ENCODE peak calls at places on chromosomes 16 and 17, in six cellular contexts. I is naive thymus-derived CD4-positive, alpha-beta T cell; K is NCI-H1417 treated with DMSO at 0.1 percent for 48 hours; P is activated T-cell treated with anti-CD3 and anti-CD28 coated beads, Interleukin-2, amount 50 U/mL, for 72 hours; O is caudate nucleus; N is NCI-H1092 treated with DMSO at 0.1 percent for 48 hours. Q is an unnamed sample.

GRCh38 chr17:17924131-17924856 is 47.9 kb downstream of the TOM1L2 start:
- DNase-seq in N (no peak), K (no peak), P (no peak), I (no peak), O (no peak), Q (no peak)

GRCh38 chr16:9345046-9345445 is 253.6 kb downstream of the HAPSTR1 start:
- DNase-seq in K (no peak), I (no peak), P (no peak), O (no peak), N (no peak), Q (no peak)

GRCh38 chr16:5649762-5650445 is 552.3 kb upstream of the EEF2KMT start:
- DNase-seq in I (no peak), O (no peak), N (peak), P (no peak), K (no peak), Q (no peak)

GRCh38 chr17:30031214-30031869 is 85.3 kb upstream of the NSRP1 start:
- DNase-seq in O (no peak), P (no peak), I (peak), N (no peak), K (no peak), Q (no peak)

GRCh38 chr16:28063047-28063521 is 430 bp downstream of the GSG1L start:
- DNase-seq in K (no peak), O (no peak), N (no peak), I (no peak), P (no peak), Q (no peak)

GRCh38 chr16:58773870-58774269 is 39.8 kb upstream of the GOT2 start:
- DNase-seq in K (no peak), P (no peak), N (no peak), O (no peak), I (no peak), Q (no peak)

GRCh38 chr16:30600929-30601328 is 9.3 kb downstream of the ZNF689 start:
- DNase-seq in O (no peak), N (no peak), P (no peak), K (no peak), I (no peak), Q (no peak)

GRCh38 chr17:55325405-55325804 is 60.6 kb downstream of the HLF start:
- DNase-seq in K (no peak), I (no peak), P (no peak), O (no peak), N (no peak), Q (no peak)

GRCh38 chr17:3385869-3386816 is at the start of gene OR3A2:
- DNase-seq in K (no peak), I (peak), P (peak), O (no peak), N (no peak), Q (peak)

GRCh38 chr17:32310927-32311568 is 30.9 kb downstream of the C17orf75 start:
- DNase-seq in I (no peak), K (no peak), O (no peak), P (no peak), N (no peak), Q (no peak)

GRCh38 chr17:38910325-38910724 is 15.1 kb upstream of the LASP1NB start:
- DNase-seq in P (no peak), O (no peak), N (no peak), K (no peak), I (no peak), Q (no peak)

GRCh38 chr16:65342231-65342866 is 220.5 kb upstream of the CDH11 start:
- DNase-seq in O (no peak), K (no peak), P (no peak), I (no peak), N (no peak), Q (no peak)

GRCh38 chr17:58317421-58318064 is 11.1 kb downstream of the TSPOAP1 start:
- DNase-seq in K (no peak), P (peak), N (peak), O (no peak), I (peak), Q (peak)

GRCh38 chr17:41058741-41059140 is 1.2 kb downstream of the KRTAP2-3 start:
- DNase-seq in P (no peak), I (no peak), N (no peak), K (no peak), O (no peak), Q (no peak)

GRCh38 chr16:66036162-66036561 is 330.3 kb upstream of the CDH5 start:
- DNase-seq in N (no peak), O (no peak), I (no peak), K (no peak), P (no peak), Q (no peak)

GRCh38 chr17:46873941-46874645 is 22.7 kb downstream of the WNT9B start:
- DNase-seq in N (no peak), I (no peak), O (no peak), K (no peak), P (no peak), Q (no peak)

GRCh38 chr17:75124041-75124818 is 7.3 kb downstream of the NT5C start:
- DNase-seq in O (peak), K (no peak), N (no peak), I (no peak), P (peak), Q (peak)

GRCh38 chr17:78879679-78880186 is 23.3 kb downstream of the CEP295NL start:
- DNase-seq in K (no peak), P (peak), O (no peak), N (no peak), I (peak), Q (peak)

GRCh38 chr17:20206591-20206990 is 197.4 kb downstream of the SPECC1 start:
- DNase-seq in O (no peak), N (no peak), K (no peak), I (no peak), P (no peak), Q (no peak)

GRCh38 chr17:58520843-58521430 is 6.5 kb upstream of the MTMR4 start:
- DNase-seq in O (no peak), N (no peak), K (no peak), I (no peak), P (no peak), Q (peak)

GRCh38 chr17:79945591-79946255 is 89.9 kb downstream of the TBC1D16 start:
- DNase-seq in P (no peak), N (no peak), O (no peak), K (no peak), I (no peak), Q (no peak)

GRCh38 chr17:6069611-6070279 is 434 bp upstream of the WSCD1 start:
- DNase-seq in O (peak), P (peak), I (peak), N (no peak), K (no peak), Q (peak)

GRCh38 chr16:29811896-29812665 is at the start of gene PRRT2:
- DNase-seq in I (no peak), O (peak), N (peak), K (peak), P (peak), Q (peak)

GRCh38 chr16:48445782-48446533 is 60.7 kb upstream of the SIAH1 start:
- DNase-seq in O (no peak), P (no peak), N (no peak), I (no peak), K (no peak), Q (no peak)

GRCh38 chr17:39867891-39868553 is at the start of gene ZPBP2:
- DNase-seq in N (no peak), O (no peak), I (peak), P (peak), K (no peak), Q (peak)

GRCh38 chr17:67520916-67521772 is 144.1 kb downstream of the PITPNC1 start:
- DNase-seq in K (no peak), O (no peak), I (no peak), P (no peak), N (peak), Q (no peak)

GRCh38 chr17:47009759-47010594 is 30.9 kb upstream of the RPRML start:
- DNase-seq in I (no peak), P (no peak), K (no peak), N (no peak), O (no peak), Q (no peak)

Q was measured in activated CD4-positive, alpha-beta T cell treated with anti-CD3 and anti-CD28 coated beads for 48 hours.